ENCODE peak calls at places on chromosomes 16 and 17, in ten cellular contexts. X, U, T, L, P, Z, H, I, Y and Q are unnamed samples.

GRCh38 chr17:62791235-62792121 is 16.6 kb downstream of the MARCHF10 start:
- DNase-seq in H (no peak), I (peak), T (no peak), Y (peak), L (no peak), U (no peak), X (no peak), Z (no peak), P (no peak), Q (no peak)

GRCh38 chr16:27228621-27229501 is 25.5 kb downstream of the KDM8 start:
- DNase-seq in P (no peak), Z (no peak), T (no peak), Y (no peak), I (no peak), U (peak), L (no peak), X (no peak), H (no peak), Q (no peak)

GRCh38 chr17:81961554-81962498 is 839 bp upstream of the NOTUM start:
- DNase-seq in Y (no peak), U (peak), Z (no peak), T (no peak), L (no peak), P (no peak), I (no peak), X (no peak), H (no peak), Q (no peak)

GRCh38 chr17:27878776-27879562 is 14.2 kb downstream of the LYRM9 start:
- DNase-seq in U (no peak), Y (peak), T (peak), H (no peak), Z (no peak), L (no peak), P (no peak), X (no peak), I (no peak), Q (peak)

GRCh38 chr17:44940321-44940720 is 7.3 kb downstream of the KIF18B start:
- DNase-seq in I (no peak), U (no peak), T (no peak), Z (no peak), Y (peak), L (no peak), P (no peak), X (no peak), H (no peak), Q (no peak)

GRCh38 chr17:8997994-8998628 is 23.2 kb upstream of the NTN1 start:
- DNase-seq in U (peak), X (peak), T (peak), Y (peak), I (peak), H (no peak), P (peak), L (peak), Z (no peak), Q (peak)

GRCh38 chr16:8583712-8584111 is 6.6 kb downstream of the TMEM114 start:
- DNase-seq in Y (no peak), T (no peak), X (no peak), Z (no peak), L (no peak), I (no peak), U (no peak), H (no peak), P (no peak), Q (no peak)

GRCh38 chr16:77788196-77789084 is at the start of gene VAT1L:
- DNase-seq in H (no peak), L (peak), T (no peak), Y (peak), I (peak), X (no peak), Z (peak), U (peak), P (no peak), Q (no peak)

GRCh38 chr16:17591655-17592405 is 121.1 kb upstream of the XYLT1 start:
- DNase-seq in P (no peak), I (no peak), L (no peak), H (no peak), Z (no peak), U (no peak), X (no peak), T (peak), Y (no peak), Q (no peak)

GRCh38 chr16:71930013-71930563 is 34.8 kb downstream of the IST1 start:
- DNase-seq in U (no peak), H (no peak), Z (no peak), T (no peak), Y (no peak), P (no peak), X (no peak), L (no peak), I (peak), Q (no peak)

GRCh38 chr16:25063102-25063501 is 47.9 kb upstream of the ARHGAP17 start:
- DNase-seq in U (no peak), Y (no peak), I (no peak), Z (no peak), X (no peak), T (no peak), L (no peak), H (no peak), P (no peak), Q (no peak)

GRCh38 chr17:82267575-82268379 is 5.7 kb downstream of the CSNK1D start:
- DNase-seq in U (no peak), I (peak), H (peak), T (peak), P (peak), L (peak), Z (peak), X (peak), Y (peak), Q (no peak)

GRCh38 chr17:2396568-2397246 is 4.2 kb downstream of the MNT start:
- DNase-seq in Y (peak), L (peak), I (peak), U (peak), Z (no peak), T (peak), X (peak), H (peak), P (peak), Q (peak)

GRCh38 chr17:59506907-59507726 is 58.3 kb upstream of the DHX40 start:
- DNase-seq in P (no peak), H (no peak), Y (no peak), T (no peak), X (no peak), I (peak), L (peak), Z (no peak), U (no peak), Q (no peak)

GRCh38 chr17:55267777-55268648 is 3.3 kb downstream of the HLF start:
- DNase-seq in H (no peak), Z (no peak), Y (no peak), P (no peak), U (no peak), X (no peak), I (no peak), L (no peak), T (no peak), Q (no peak)

GRCh38 chr16:917591-918061 is 53.2 kb downstream of the LMF1 start:
- DNase-seq in H (no peak), U (no peak), I (no peak), X (no peak), Z (no peak), P (no peak), L (no peak), T (no peak), Y (no peak), Q (no peak)

GRCh38 chr17:6796887-6797490 is 21.0 kb downstream of the FBXO39 start:
- DNase-seq in Z (no peak), L (no peak), I (no peak), T (no peak), H (no peak), Y (peak), P (no peak), X (no peak), U (no peak), Q (no peak)

GRCh38 chr16:69830146-69830533 is 68.0 kb downstream of the WWP2 start:
- DNase-seq in I (no peak), X (no peak), H (no peak), Z (no peak), L (no peak), U (no peak), Y (no peak), P (no peak), T (no peak), Q (no peak)

GRCh38 chr16:86566601-86566965 is at the start of gene FOXC2:
- DNase-seq in L (peak), P (peak), T (peak), X (peak), U (peak), Z (no peak), H (peak), I (peak), Y (peak), Q (peak)

GRCh38 chr16:71409038-71409775 is 32.6 kb downstream of the TLE7 start:
- DNase-seq in Z (no peak), H (no peak), Y (peak), L (no peak), P (peak), U (no peak), T (no peak), X (no peak), I (no peak), Q (no peak)

GRCh38 chr17:32341141-32341856 is 674 bp downstream of the C17orf75 start:
- DNase-seq in H (no peak), X (no peak), P (no peak), U (no peak), T (peak), L (no peak), I (no peak), Z (no peak), Y (no peak), Q (peak)

GRCh38 chr16:23914935-23915549 is 79.3 kb downstream of the PRKCB start:
- DNase-seq in T (no peak), U (no peak), P (no peak), I (no peak), Z (no peak), X (no peak), L (no peak), H (no peak), Y (no peak), Q (no peak)

GRCh38 chr16:9089660-9090059 is 1.8 kb upstream of the HAPSTR1 start:
- DNase-seq in L (no peak), I (no peak), U (no peak), T (no peak), P (no peak), Y (no peak), Z (no peak), H (no peak), X (no peak), Q (no peak)

GRCh38 chr16:84117482-84117843 is 721 bp upstream of the MBTPS1 start:
- DNase-seq in H (no peak), Z (no peak), Y (peak), L (no peak), X (no peak), U (no peak), T (peak), I (peak), P (no peak), Q (peak)

GRCh38 chr16:700684-701584 is 4.7 kb downstream of the FBXL16 start:
- DNase-seq in T (no peak), U (peak), Z (no peak), P (no peak), X (no peak), L (no peak), Y (no peak), I (no peak), H (no peak), Q (no peak)

GRCh38 chr17:81016575-81016974 is 18.4 kb upstream of the BAIAP2 start:
- DNase-seq in Y (no peak), U (no peak), I (no peak), L (no peak), P (no peak), Z (no peak), T (no peak), H (no peak), X (no peak), Q (no peak)

GRCh38 chr17:2402517-2402916 is 1.7 kb upstream of the MNT start:
- DNase-seq in I (no peak), Z (no peak), U (no peak), P (no peak), T (peak), H (no peak), L (no peak), Y (no peak), X (no peak), Q (no peak)

GRCh38 chr17:49588726-49589555 is 13.3 kb downstream of the NXPH3 start:
- DNase-seq in H (no peak), Y (peak), Z (no peak), X (no peak), P (no peak), I (peak), U (no peak), L (no peak), T (no peak), Q (no peak)

GRCh38 chr16:80604600-80605355 is 64.0 kb downstream of the DYNLRB2 start:
- DNase-seq in H (no peak), X (no peak), U (no peak), L (no peak), T (no peak), Z (no peak), P (no peak), Y (no peak), I (no peak), Q (no peak)

GRCh38 chr17:59737324-59737723 is 29.9 kb downstream of the VMP1 start:
- DNase-seq in Z (no peak), I (no peak), Y (no peak), X (no peak), L (no peak), T (no peak), H (no peak), P (no peak), U (no peak), Q (no peak)

GRCh38 chr17:48483471-48484131 is 47.2 kb downstream of the HOXB1 start:
- DNase-seq in X (peak), H (no peak), T (no peak), I (peak), L (no peak), P (no peak), Z (no peak), Y (peak), U (no peak), Q (no peak)

GRCh38 chr17:75047398-75048098 is 523 bp downstream of the KCTD2 start:
- DNase-seq in X (peak), Y (no peak), P (peak), T (peak), L (peak), I (no peak), U (peak), Z (no peak), H (no peak), Q (no peak)

GRCh38 chr16:65463652-65464260 is 341.9 kb upstream of the CDH11 start:
- DNase-seq in H (no peak), Y (no peak), T (no peak), I (no peak), L (no peak), P (no peak), Z (no peak), U (no peak), X (no peak), Q (no peak)

GRCh38 chr17:45809484-45809883 is 25.4 kb downstream of the CRHR1 start:
- DNase-seq in P (no peak), X (no peak), I (no peak), T (no peak), L (no peak), Y (no peak), Z (no peak), U (no peak), H (no peak), Q (no peak)

GRCh38 chr17:81134064-81134781 is 31.1 kb upstream of the PVALEF start:
- DNase-seq in X (no peak), I (no peak), T (no peak), H (no peak), U (no peak), L (no peak), Z (no peak), Y (no peak), P (no peak), Q (no peak)

DNA sequence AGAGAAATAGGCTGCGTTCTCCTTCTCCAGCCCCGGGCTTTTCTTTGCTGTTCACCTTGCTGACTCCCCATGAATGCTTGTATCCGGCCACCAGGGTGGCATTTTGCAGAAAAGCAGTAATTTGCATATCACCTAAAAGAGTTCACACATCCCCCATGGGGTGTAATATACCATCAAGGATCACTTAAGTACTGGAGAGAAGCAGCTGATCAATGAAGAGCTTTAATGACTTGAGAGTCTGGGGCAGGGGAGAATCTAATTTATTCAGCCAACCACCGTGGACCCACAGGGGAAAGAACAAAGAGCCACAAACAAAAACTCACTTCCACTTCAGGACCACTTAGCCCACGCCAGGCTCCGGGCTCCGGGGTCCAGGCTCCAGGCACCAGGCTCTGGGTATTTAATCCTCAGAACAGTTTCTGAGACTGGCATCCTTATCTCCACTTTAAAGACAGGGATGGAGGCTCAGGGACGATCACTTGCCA is 33.9 kb upstream of the SEC14L1 start:
- DNase-seq in T (peak), Z (no peak), X (no peak), U (no peak), L (no peak), I (no peak), H (no peak), P (no peak), Y (no peak), Q (no peak)
- TF ChIP-seq CTCF in T (peak), Z (no peak), X (no peak), U (no peak), L (no peak), I (no peak), H (no peak), P (no peak), Y (no peak), Q (no peak)

GRCh38 chr16:19239756-19240155 is 45.8 kb upstream of the CLEC19A start:
- DNase-seq in H (no peak), X (no peak), P (no peak), Y (no peak), U (no peak), I (no peak), L (no peak), T (no peak), Z (no peak), Q (no peak)
- TF ChIP-seq CTCF in H (no peak), X (no peak), P (no peak), Y (no peak), U (no peak), I (no peak), L (no peak), T (no peak), Z (no peak), Q (no peak)

DNA sequence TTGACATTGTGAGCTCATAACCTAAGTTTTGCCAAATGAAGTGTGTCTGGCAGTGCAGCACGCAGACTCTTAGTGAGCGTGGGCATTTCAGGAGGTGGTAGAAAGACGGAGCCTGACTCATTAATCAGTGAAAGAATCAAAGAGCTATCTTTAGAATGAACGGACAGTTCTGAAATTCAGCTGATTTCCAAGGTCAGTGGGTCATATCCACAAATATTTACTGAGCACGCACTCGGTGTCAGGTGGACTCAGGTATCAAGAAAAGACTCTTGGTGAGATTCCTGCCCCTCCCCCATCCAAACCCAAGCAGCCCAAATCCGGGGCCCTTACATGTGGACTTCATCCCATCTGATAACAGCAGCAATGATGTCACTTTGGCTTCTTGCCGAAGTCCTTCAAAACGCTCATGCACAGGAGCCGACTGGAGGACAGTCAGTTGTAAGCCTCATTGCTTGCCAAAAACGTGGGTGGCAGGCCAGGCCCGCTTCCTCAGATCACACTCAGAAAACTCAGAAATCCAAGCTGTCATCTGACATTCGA is 185.8 kb downstream of the HS3ST3A1 start:
- DNase-seq in P (peak), Y (peak), I (peak), T (no peak), H (no peak), Z (no peak), L (no peak), X (peak), U (no peak), Q (no peak)
- TF ChIP-seq CTCF in P (no peak), Y (no peak), I (no peak), T (no peak), H (no peak), Z (no peak), L (no peak), X (no peak), U (no peak), Q (no peak)

DNA sequence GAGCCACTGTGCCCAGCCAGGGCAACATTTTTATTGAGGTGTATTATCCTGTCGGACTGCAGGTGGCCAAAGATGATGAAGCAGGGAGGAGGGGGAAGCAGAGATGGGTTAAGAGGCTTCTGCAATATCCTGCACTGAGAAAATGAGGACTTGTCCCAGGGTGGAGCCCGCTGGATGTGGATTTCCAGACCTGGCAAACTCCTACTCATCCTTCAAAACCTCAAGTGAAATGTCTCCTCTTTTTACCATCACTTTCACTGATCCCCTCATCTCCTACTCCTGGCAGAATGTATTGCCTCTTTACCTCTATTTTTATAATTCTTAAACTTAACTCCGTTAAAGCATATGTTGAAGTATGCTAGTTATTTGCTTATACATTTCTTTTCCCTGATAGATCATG is 60.9 kb downstream of the MGAT5B start:
- DNase-seq in L (no peak), H (no peak), T (no peak), Z (no peak), U (no peak), X (no peak), I (no peak), P (no peak), Y (no peak), Q (no peak)
- TF ChIP-seq CTCF in L (no peak), H (no peak), T (no peak), Z (no peak), U (no peak), X (no peak), I (no peak), P (no peak), Y (no peak), Q (no peak)

GRCh38 chr17:36640836-36641235 is 39.5 kb downstream of the MRM1 start:
- DNase-seq in H (no peak), L (no peak), Y (no peak), T (no peak), X (no peak), P (no peak), U (no peak), Z (no peak), I (no peak), Q (no peak)

GRCh38 chr17:36641877-36642845 is 40.8 kb downstream of the MRM1 start:
- DNase-seq in L (no peak), T (no peak), Y (no peak), U (peak), P (no peak), X (peak), H (no peak), I (no peak), Z (no peak), Q (no peak)

GRCh38 chr17:36640346-36640745 is 39.0 kb downstream of the MRM1 start:
- DNase-seq in U (no peak), X (no peak), L (no peak), H (no peak), I (no peak), Y (no peak), T (no peak), Z (no peak), P (no peak), Q (no peak)

GRCh38 chr17:36643086-36643685 is 41.8 kb downstream of the MRM1 start:
- DNase-seq in Y (no peak), U (no peak), L (no peak), I (no peak), X (no peak), T (no peak), P (no peak), Z (no peak), H (no peak), Q (no peak)

GRCh38 chr17:36641331-36641876 is 40.0 kb downstream of the MRM1 start:
- DNase-seq in L (no peak), P (no peak), I (no peak), H (no peak), X (no peak), Z (no peak), U (peak), Y (no peak), T (no peak), Q (no peak)
- TF ChIP-seq CTCF in L (no peak), P (no peak), I (no peak), H (no peak), X (no peak), Z (no peak), U (no peak), Y (no peak), T (no peak), Q (no peak)